ENCODE peak calls at places on chromosomes 3 and 15, in seven cellular contexts. I is heart right ventricle; U is right atrium auricular region; L is lower lobe of right lung; Q is heart left ventricle; W is CD4-positive, alpha-beta T cell; R is MG63. E is an unnamed sample.

GRCh38 chr3:112464264-112464663 is 35.0 kb downstream of the BTLA start:
- DNase-seq in I (no peak), U (no peak), L (no peak), Q (no peak), W (no peak), R (no peak), E (no peak)

GRCh38 chr3:64122476-64122875 is 99.2 kb upstream of the PSMD6 start:
- DNase-seq in I (peak; percentile 11), U (no peak), L (no peak), Q (no peak), W (no peak), R (no peak), E (peak; percentile 69)

GRCh38 chr15:70593795-70594194 is 169.6 kb downstream of the UACA start:
- DNase-seq in I (no peak), U (no peak), L (no peak), Q (no peak), W (no peak), R (no peak), E (no peak)

GRCh38 chr3:38084019-38084968 is 45.3 kb downstream of the DLEC1 start:
- DNase-seq in I (no peak), U (no peak), L (no peak), Q (no peak), W (no peak), R (peak; percentile 69), E (no peak)

GRCh38 chr3:49462222-49462621 is 7.8 kb upstream of the DAG1 start:
- DNase-seq in I (no peak), U (no peak), L (no peak), Q (no peak), W (no peak), R (no peak), E (no peak)

GRCh38 chr3:9497821-9498565 is 55.6 kb downstream of the LHFPL4 start:
- DNase-seq in I (no peak), U (no peak), L (no peak), Q (no peak), W (no peak), R (peak; percentile 16), E (no peak)

GRCh38 chr15:48928877-48929538 is 34.7 kb downstream of the SHC4 start:
- DNase-seq in I (no peak), U (no peak), L (no peak), Q (no peak), W (no peak), R (no peak), E (no peak)

GRCh38 chr3:61181874-61182273 is 69.4 kb downstream of the FHIT start:
- DNase-seq in I (no peak), U (no peak), L (no peak), Q (no peak), W (no peak), R (peak; percentile 52), E (no peak)

GRCh38 chr3:129122697-129123055 is 1.1 kb upstream of the RAB43 start:
- DNase-seq in I (peak; percentile 17), U (peak; percentile 59), L (no peak), Q (no peak), W (no peak), R (peak; percentile 12), E (no peak)

GRCh38 chr15:77409259-77410156 is 10.4 kb downstream of the PEAK1 start:
- DNase-seq in I (no peak), U (no peak), L (no peak), Q (no peak), W (no peak), R (no peak), E (no peak)

GRCh38 chr3:131731709-131732108 is 228.9 kb upstream of the MRPL3 start:
- DNase-seq in I (no peak), U (no peak), L (no peak), Q (no peak), W (no peak), R (no peak), E (no peak)

GRCh38 chr3:1092771-1093170 is at the start of gene CNTN6:
- DNase-seq in I (no peak), U (no peak), L (no peak), Q (no peak), W (no peak), R (no peak), E (no peak)

GRCh38 chr15:37038716-37039106 is 61.6 kb downstream of the MEIS2 start:
- DNase-seq in I (no peak), U (no peak), L (no peak), Q (no peak), W (no peak), R (no peak), E (no peak)

GRCh38 chr3:108951802-108952474 is 1.7 kb downstream of the GUCA1C start:
- DNase-seq in I (no peak), U (no peak), L (no peak), Q (no peak), W (no peak), R (no peak), E (no peak)

GRCh38 chr15:67843571-67844387 is 3.9 kb upstream of the RNU6-1 start:
- DNase-seq in I (no peak), U (no peak), L (no peak), Q (no peak), W (no peak), R (no peak), E (no peak)

GRCh38 chr3:117193390-117193789 is 483.8 kb downstream of the TUSC7 start:
- DNase-seq in I (no peak), U (no peak), L (no peak), Q (no peak), W (no peak), R (no peak), E (no peak)

GRCh38 chr3:185401319-185401955 is 38.5 kb downstream of the MAP3K13 start:
- DNase-seq in I (no peak), U (no peak), L (no peak), Q (no peak), W (no peak), R (no peak), E (no peak)
- H3K27me3 ChIP-seq in I (no peaks in the 10 kb centered on the region), U (no peaks in the 10 kb centered on the region), L (no peaks in the 10 kb centered on the region), Q (no peaks in the 10 kb centered on the region), W (no peaks in the 10 kb centered on the region), R (no peaks in the 10 kb centered on the region), E (no peaks in the 10 kb centered on the region)

DNA sequence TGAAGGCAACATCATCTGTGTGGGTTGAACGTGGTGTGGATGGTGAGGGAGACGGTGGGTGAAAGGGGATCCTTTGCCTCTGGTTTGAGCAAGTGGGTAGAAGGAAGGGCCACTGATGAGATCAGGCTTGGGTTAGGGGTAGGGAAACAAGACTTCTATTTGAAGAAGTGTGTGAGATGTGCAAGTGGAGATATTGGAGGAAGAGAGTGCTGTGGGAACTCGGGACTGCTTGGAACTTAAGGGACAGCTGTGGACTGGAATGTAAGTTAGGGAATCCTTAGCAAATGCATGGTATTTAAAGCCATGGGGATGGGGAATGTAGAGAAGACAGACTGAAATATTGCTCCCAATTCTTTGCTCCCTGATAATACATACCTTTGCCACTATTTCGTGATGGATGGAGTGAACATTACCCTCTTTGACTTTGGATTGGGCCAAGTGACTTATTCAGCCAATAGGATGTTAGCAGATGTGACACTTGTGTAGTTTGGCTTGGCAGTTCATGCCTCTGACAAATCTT is 30.2 kb upstream of the AMOTL2 start:
- DNase-seq in I (no peak), U (no peak), L (no peak), Q (no peak), W (no peak), R (no peak), E (no peak)
- H3K27me3 ChIP-seq in I (peaks cover 4% of the 10 kb centered on the region), U (no peaks in the 10 kb centered on the region), L (peaks cover 10% of the 10 kb centered on the region), Q (no peaks in the 10 kb centered on the region), W (peaks cover 62% of the 10 kb centered on the region), R (no peaks in the 10 kb centered on the region), E (no peaks in the 10 kb centered on the region)

GRCh38 chr3:13256845-13257244 is 163.3 kb downstream of the NUP210 start:
- DNase-seq in I (no peak), U (no peak), L (no peak), Q (no peak), W (no peak), R (no peak), E (no peak)

GRCh38 chr3:13251166-13251892 is 168.8 kb downstream of the NUP210 start:
- DNase-seq in I (no peak), U (no peak), L (no peak), Q (no peak), W (no peak), R (no peak), E (no peak)

GRCh38 chr3:13254028-13254951 is 165.8 kb downstream of the NUP210 start:
- DNase-seq in I (no peak), U (no peak), L (no peak), Q (no peak), W (no peak), R (no peak), E (no peak)

GRCh38 chr3:13252207-13252606 is 167.9 kb downstream of the NUP210 start:
- DNase-seq in I (no peak), U (no peak), L (no peak), Q (no peak), W (no peak), R (no peak), E (no peak)

DNA sequence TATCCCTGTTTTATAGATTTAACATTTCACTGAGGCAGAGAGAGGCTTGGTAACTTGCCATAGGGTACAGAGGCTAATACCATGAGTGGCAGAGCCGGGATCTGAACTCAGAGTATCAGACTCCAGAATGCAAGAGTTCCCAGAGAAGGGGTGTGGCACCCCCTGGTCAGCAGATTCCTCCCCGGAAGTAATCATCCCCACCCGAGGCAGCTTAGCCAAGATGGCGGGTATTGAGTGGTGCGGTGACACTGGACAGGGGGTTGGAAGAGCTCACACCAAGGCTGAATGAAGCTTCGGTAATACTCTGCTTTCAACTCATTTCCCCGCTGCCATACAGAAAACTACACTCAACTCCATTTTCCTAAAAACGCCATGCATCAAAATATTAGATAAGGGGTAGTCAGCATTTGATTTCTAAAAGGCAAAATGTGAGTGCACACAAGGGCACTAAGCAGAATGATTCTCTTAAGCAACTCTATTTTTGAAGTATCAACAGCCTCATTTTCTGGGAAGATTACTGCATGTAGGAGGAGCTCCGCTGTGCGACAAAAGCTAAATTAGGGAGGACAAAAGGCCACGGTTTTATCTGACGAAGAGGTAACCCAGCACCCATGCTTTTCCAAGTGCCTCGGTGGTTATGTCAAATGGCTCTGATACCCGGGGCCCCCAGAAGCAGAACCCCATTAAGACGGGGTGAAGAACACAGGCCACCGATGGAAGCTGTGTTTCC is 166.7 kb downstream of the NUP210 start:
- DNase-seq in I (no peak), U (no peak), L (no peak), Q (no peak), W (no peak), R (no peak), E (no peak)
- H3K27me3 ChIP-seq in I (peaks cover 4% of the 10 kb centered on the region), U (no peaks in the 10 kb centered on the region), L (peaks cover 4% of the 10 kb centered on the region), Q (no peaks in the 10 kb centered on the region), W (no peaks in the 10 kb centered on the region), R (no peaks in the 10 kb centered on the region), E (no peaks in the 10 kb centered on the region)

GRCh38 chr3:157647820-157648219 is 144.6 kb upstream of the VEPH1 start:
- DNase-seq in I (no peak), U (no peak), L (no peak), Q (no peak), W (no peak), R (no peak), E (no peak)

GRCh38 chr3:157650191-157650590 is 147.0 kb upstream of the VEPH1 start:
- DNase-seq in I (no peak), U (no peak), L (no peak), Q (no peak), W (no peak), R (no peak), E (no peak)

GRCh38 chr3:157650699-157651098 is 147.5 kb upstream of the VEPH1 start:
- DNase-seq in I (no peak), U (no peak), L (no peak), Q (no peak), W (no peak), R (no peak), E (no peak)

DNA sequence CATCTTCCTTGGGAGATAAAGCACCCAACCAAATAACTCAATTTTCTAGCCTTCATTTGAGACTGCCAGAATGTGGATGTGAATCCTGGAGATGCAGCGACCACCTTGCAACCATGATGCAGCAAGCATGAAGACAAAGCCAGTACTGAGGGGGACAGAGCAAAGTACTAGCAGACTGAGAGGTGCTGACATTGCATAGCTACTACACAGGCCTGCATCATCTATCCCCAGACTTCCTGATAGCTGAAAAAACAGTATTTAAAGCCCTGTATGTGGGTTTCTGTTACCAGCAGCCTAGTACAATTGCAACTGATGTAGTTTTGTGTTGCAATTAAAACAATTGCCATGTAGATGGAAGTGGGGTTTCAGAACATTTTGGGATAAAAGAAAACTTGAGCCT is 146.3 kb upstream of the VEPH1 start:
- DNase-seq in I (no peak), U (no peak), L (no peak), Q (no peak), W (no peak), R (no peak), E (no peak)
- H3K27me3 ChIP-seq in I (no peaks in the 10 kb centered on the region), U (no peaks in the 10 kb centered on the region), L (no peaks in the 10 kb centered on the region), Q (no peaks in the 10 kb centered on the region), W (no peaks in the 10 kb centered on the region), R (no peaks in the 10 kb centered on the region), E (no peaks in the 10 kb centered on the region)

E was measured in breast epithelium.